ENCODE peak calls at places on chromosomes 4 and X, in eight cellular contexts. One of them, this sample, is unnamed.

GRCh38 chr4:90127223-90127705 is at the start of gene CCSER1:
- DNase-seq in activated T-helper 1 cell treated with anti-CD3 and anti-CD28 coated beads, Interleukin-2, amount 50 U/mL, for 16 hours: no peak
- DNase-seq in RWPE1: no peak
- DNase-seq in WTC11: peak
- DNase-seq in effector CD4-positive, alpha-beta T cell: no peak
- DNase-seq in effector memory CD8-positive, alpha-beta T cell: no peak
- DNase-seq in amniotic stem cell: no peak
- DNase-seq in stimulated activated CD4-positive, alpha-beta T cell treated with anti-CD3 and anti-CD28 coated beads, Interleukin-4, amount 100 ng/mL, for 4 hours: peak
- DNase-seq in this sample: peak

GRCh38 chrX:136147320-136147901 is at the start of gene FHL1:
- DNase-seq in activated T-helper 1 cell treated with anti-CD3 and anti-CD28 coated beads, Interleukin-2, amount 50 U/mL, for 16 hours: peak
- DNase-seq in RWPE1: peak
- DNase-seq in WTC11: peak
- DNase-seq in effector CD4-positive, alpha-beta T cell: peak
- DNase-seq in effector memory CD8-positive, alpha-beta T cell: peak
- DNase-seq in amniotic stem cell: no peak
- DNase-seq in stimulated activated CD4-positive, alpha-beta T cell treated with anti-CD3 and anti-CD28 coated beads, Interleukin-4, amount 100 ng/mL, for 4 hours: peak
- DNase-seq in this sample: no peak

GRCh38 chrX:17736478-17736855 is 826 bp upstream of the SCML1 start:
- DNase-seq in activated T-helper 1 cell treated with anti-CD3 and anti-CD28 coated beads, Interleukin-2, amount 50 U/mL, for 16 hours: no peak
- DNase-seq in RWPE1: no peak
- DNase-seq in WTC11: no peak
- DNase-seq in effector CD4-positive, alpha-beta T cell: no peak
- DNase-seq in effector memory CD8-positive, alpha-beta T cell: no peak
- DNase-seq in amniotic stem cell: no peak
- DNase-seq in stimulated activated CD4-positive, alpha-beta T cell treated with anti-CD3 and anti-CD28 coated beads, Interleukin-4, amount 100 ng/mL, for 4 hours: no peak
- DNase-seq in this sample: no peak

GRCh38 chr4:173413043-173413442 is 14.1 kb upstream of the SCRG1 start:
- DNase-seq in activated T-helper 1 cell treated with anti-CD3 and anti-CD28 coated beads, Interleukin-2, amount 50 U/mL, for 16 hours: no peak
- DNase-seq in RWPE1: no peak
- DNase-seq in WTC11: no peak
- DNase-seq in effector CD4-positive, alpha-beta T cell: no peak
- DNase-seq in effector memory CD8-positive, alpha-beta T cell: no peak
- DNase-seq in amniotic stem cell: no peak
- DNase-seq in stimulated activated CD4-positive, alpha-beta T cell treated with anti-CD3 and anti-CD28 coated beads, Interleukin-4, amount 100 ng/mL, for 4 hours: no peak
- DNase-seq in this sample: no peak

GRCh38 chr4:52588771-52589591 is 70.1 kb downstream of the USP46 start:
- DNase-seq in activated T-helper 1 cell treated with anti-CD3 and anti-CD28 coated beads, Interleukin-2, amount 50 U/mL, for 16 hours: no peak
- DNase-seq in RWPE1: peak
- DNase-seq in WTC11: no peak
- DNase-seq in effector CD4-positive, alpha-beta T cell: peak
- DNase-seq in effector memory CD8-positive, alpha-beta T cell: no peak
- DNase-seq in amniotic stem cell: no peak
- DNase-seq in stimulated activated CD4-positive, alpha-beta T cell treated with anti-CD3 and anti-CD28 coated beads, Interleukin-4, amount 100 ng/mL, for 4 hours: no peak
- DNase-seq in this sample: peak

GRCh38 chrX:2707334-2707760 is 16.3 kb downstream of the CD99 start:
- DNase-seq in activated T-helper 1 cell treated with anti-CD3 and anti-CD28 coated beads, Interleukin-2, amount 50 U/mL, for 16 hours: no peak
- DNase-seq in RWPE1: peak
- DNase-seq in WTC11: peak
- DNase-seq in effector CD4-positive, alpha-beta T cell: peak
- DNase-seq in effector memory CD8-positive, alpha-beta T cell: peak
- DNase-seq in amniotic stem cell: no peak
- DNase-seq in stimulated activated CD4-positive, alpha-beta T cell treated with anti-CD3 and anti-CD28 coated beads, Interleukin-4, amount 100 ng/mL, for 4 hours: peak
- DNase-seq in this sample: no peak

GRCh38 chr4:180153587-180153986 is 2089.6 kb upstream of the TENM3 start:
- DNase-seq in activated T-helper 1 cell treated with anti-CD3 and anti-CD28 coated beads, Interleukin-2, amount 50 U/mL, for 16 hours: no peak
- DNase-seq in RWPE1: no peak
- DNase-seq in WTC11: no peak
- DNase-seq in effector CD4-positive, alpha-beta T cell: no peak
- DNase-seq in effector memory CD8-positive, alpha-beta T cell: no peak
- DNase-seq in amniotic stem cell: no peak
- DNase-seq in stimulated activated CD4-positive, alpha-beta T cell treated with anti-CD3 and anti-CD28 coated beads, Interleukin-4, amount 100 ng/mL, for 4 hours: no peak
- DNase-seq in this sample: no peak

GRCh38 chr4:143091862-143092261 is 92.9 kb upstream of the USP38 start:
- DNase-seq in activated T-helper 1 cell treated with anti-CD3 and anti-CD28 coated beads, Interleukin-2, amount 50 U/mL, for 16 hours: no peak
- DNase-seq in RWPE1: no peak
- DNase-seq in WTC11: no peak
- DNase-seq in effector CD4-positive, alpha-beta T cell: no peak
- DNase-seq in effector memory CD8-positive, alpha-beta T cell: no peak
- DNase-seq in amniotic stem cell: no peak
- DNase-seq in stimulated activated CD4-positive, alpha-beta T cell treated with anti-CD3 and anti-CD28 coated beads, Interleukin-4, amount 100 ng/mL, for 4 hours: no peak
- DNase-seq in this sample: no peak

GRCh38 chrX:14922437-14922836 is 49.2 kb downstream of the MOSPD2 start:
- DNase-seq in activated T-helper 1 cell treated with anti-CD3 and anti-CD28 coated beads, Interleukin-2, amount 50 U/mL, for 16 hours: no peak
- DNase-seq in RWPE1: peak
- DNase-seq in WTC11: no peak
- DNase-seq in effector CD4-positive, alpha-beta T cell: no peak
- DNase-seq in effector memory CD8-positive, alpha-beta T cell: no peak
- DNase-seq in amniotic stem cell: peak
- DNase-seq in stimulated activated CD4-positive, alpha-beta T cell treated with anti-CD3 and anti-CD28 coated beads, Interleukin-4, amount 100 ng/mL, for 4 hours: no peak
- DNase-seq in this sample: no peak

GRCh38 chrX:10007604-10008003 is 40.4 kb downstream of the CLDN34 start:
- DNase-seq in activated T-helper 1 cell treated with anti-CD3 and anti-CD28 coated beads, Interleukin-2, amount 50 U/mL, for 16 hours: no peak
- DNase-seq in RWPE1: no peak
- DNase-seq in WTC11: no peak
- DNase-seq in effector CD4-positive, alpha-beta T cell: no peak
- DNase-seq in effector memory CD8-positive, alpha-beta T cell: no peak
- DNase-seq in amniotic stem cell: no peak
- DNase-seq in stimulated activated CD4-positive, alpha-beta T cell treated with anti-CD3 and anti-CD28 coated beads, Interleukin-4, amount 100 ng/mL, for 4 hours: no peak
- DNase-seq in this sample: no peak

GRCh38 chr4:11702886-11703555 is 274.3 kb upstream of the HS3ST1 start:
- DNase-seq in activated T-helper 1 cell treated with anti-CD3 and anti-CD28 coated beads, Interleukin-2, amount 50 U/mL, for 16 hours: no peak
- DNase-seq in RWPE1: no peak
- DNase-seq in WTC11: no peak
- DNase-seq in effector CD4-positive, alpha-beta T cell: no peak
- DNase-seq in effector memory CD8-positive, alpha-beta T cell: no peak
- DNase-seq in amniotic stem cell: no peak
- DNase-seq in stimulated activated CD4-positive, alpha-beta T cell treated with anti-CD3 and anti-CD28 coated beads, Interleukin-4, amount 100 ng/mL, for 4 hours: no peak
- DNase-seq in this sample: no peak

GRCh38 chr4:177667687-177668086 is 225.4 kb upstream of the AGA start:
- DNase-seq in activated T-helper 1 cell treated with anti-CD3 and anti-CD28 coated beads, Interleukin-2, amount 50 U/mL, for 16 hours: no peak
- DNase-seq in RWPE1: no peak
- DNase-seq in WTC11: no peak
- DNase-seq in effector CD4-positive, alpha-beta T cell: no peak
- DNase-seq in effector memory CD8-positive, alpha-beta T cell: no peak
- DNase-seq in amniotic stem cell: no peak
- DNase-seq in stimulated activated CD4-positive, alpha-beta T cell treated with anti-CD3 and anti-CD28 coated beads, Interleukin-4, amount 100 ng/mL, for 4 hours: no peak
- DNase-seq in this sample: no peak

GRCh38 chr4:3427134-3427476 is 14.7 kb upstream of the HGFAC start:
- DNase-seq in activated T-helper 1 cell treated with anti-CD3 and anti-CD28 coated beads, Interleukin-2, amount 50 U/mL, for 16 hours: no peak
- DNase-seq in RWPE1: no peak
- DNase-seq in WTC11: no peak
- DNase-seq in effector CD4-positive, alpha-beta T cell: no peak
- DNase-seq in effector memory CD8-positive, alpha-beta T cell: no peak
- DNase-seq in amniotic stem cell: no peak
- DNase-seq in stimulated activated CD4-positive, alpha-beta T cell treated with anti-CD3 and anti-CD28 coated beads, Interleukin-4, amount 100 ng/mL, for 4 hours: no peak
- DNase-seq in this sample: no peak

GRCh38 chr4:4461850-4462249 is 74.9 kb downstream of the NSG1 start:
- DNase-seq in activated T-helper 1 cell treated with anti-CD3 and anti-CD28 coated beads, Interleukin-2, amount 50 U/mL, for 16 hours: peak
- DNase-seq in RWPE1: no peak
- DNase-seq in WTC11: no peak
- DNase-seq in effector CD4-positive, alpha-beta T cell: peak
- DNase-seq in effector memory CD8-positive, alpha-beta T cell: peak
- DNase-seq in amniotic stem cell: no peak
- DNase-seq in stimulated activated CD4-positive, alpha-beta T cell treated with anti-CD3 and anti-CD28 coated beads, Interleukin-4, amount 100 ng/mL, for 4 hours: peak
- DNase-seq in this sample: no peak

GRCh38 chrX:72304877-72305276 is 837 bp downstream of the CITED1 start:
- DNase-seq in activated T-helper 1 cell treated with anti-CD3 and anti-CD28 coated beads, Interleukin-2, amount 50 U/mL, for 16 hours: no peak
- DNase-seq in RWPE1: no peak
- DNase-seq in WTC11: peak
- DNase-seq in effector CD4-positive, alpha-beta T cell: no peak
- DNase-seq in effector memory CD8-positive, alpha-beta T cell: no peak
- DNase-seq in amniotic stem cell: no peak
- DNase-seq in stimulated activated CD4-positive, alpha-beta T cell treated with anti-CD3 and anti-CD28 coated beads, Interleukin-4, amount 100 ng/mL, for 4 hours: no peak
- DNase-seq in this sample: no peak

GRCh38 chrX:119398974-119399771 is at the start of gene SLC25A43:
- DNase-seq in activated T-helper 1 cell treated with anti-CD3 and anti-CD28 coated beads, Interleukin-2, amount 50 U/mL, for 16 hours: peak
- DNase-seq in RWPE1: peak
- DNase-seq in WTC11: peak
- DNase-seq in effector CD4-positive, alpha-beta T cell: no peak
- DNase-seq in effector memory CD8-positive, alpha-beta T cell: peak
- DNase-seq in amniotic stem cell: peak
- DNase-seq in stimulated activated CD4-positive, alpha-beta T cell treated with anti-CD3 and anti-CD28 coated beads, Interleukin-4, amount 100 ng/mL, for 4 hours: peak
- DNase-seq in this sample: no peak

GRCh38 chrX:74421181-74422028 is at the start of gene SLC16A2:
- DNase-seq in activated T-helper 1 cell treated with anti-CD3 and anti-CD28 coated beads, Interleukin-2, amount 50 U/mL, for 16 hours: no peak
- DNase-seq in RWPE1: peak
- DNase-seq in WTC11: peak
- DNase-seq in effector CD4-positive, alpha-beta T cell: no peak
- DNase-seq in effector memory CD8-positive, alpha-beta T cell: peak
- DNase-seq in amniotic stem cell: peak
- DNase-seq in stimulated activated CD4-positive, alpha-beta T cell treated with anti-CD3 and anti-CD28 coated beads, Interleukin-4, amount 100 ng/mL, for 4 hours: peak
- DNase-seq in this sample: no peak

GRCh38 chr4:3520796-3521600 is 11.2 kb downstream of the LRPAP1 start:
- DNase-seq in activated T-helper 1 cell treated with anti-CD3 and anti-CD28 coated beads, Interleukin-2, amount 50 U/mL, for 16 hours: no peak
- DNase-seq in RWPE1: no peak
- DNase-seq in WTC11: peak
- DNase-seq in effector CD4-positive, alpha-beta T cell: no peak
- DNase-seq in effector memory CD8-positive, alpha-beta T cell: no peak
- DNase-seq in amniotic stem cell: no peak
- DNase-seq in stimulated activated CD4-positive, alpha-beta T cell treated with anti-CD3 and anti-CD28 coated beads, Interleukin-4, amount 100 ng/mL, for 4 hours: no peak
- DNase-seq in this sample: no peak

GRCh38 chr4:140861359-140862181 is 105.4 kb upstream of the TBC1D9 start:
- DNase-seq in activated T-helper 1 cell treated with anti-CD3 and anti-CD28 coated beads, Interleukin-2, amount 50 U/mL, for 16 hours: no peak
- DNase-seq in RWPE1: peak
- DNase-seq in WTC11: peak
- DNase-seq in effector CD4-positive, alpha-beta T cell: peak
- DNase-seq in effector memory CD8-positive, alpha-beta T cell: peak
- DNase-seq in amniotic stem cell: peak
- DNase-seq in stimulated activated CD4-positive, alpha-beta T cell treated with anti-CD3 and anti-CD28 coated beads, Interleukin-4, amount 100 ng/mL, for 4 hours: peak
- DNase-seq in this sample: peak

GRCh38 chr4:76354517-76355473 is 48.3 kb downstream of the STBD1 start:
- DNase-seq in activated T-helper 1 cell treated with anti-CD3 and anti-CD28 coated beads, Interleukin-2, amount 50 U/mL, for 16 hours: no peak
- DNase-seq in RWPE1: no peak
- DNase-seq in WTC11: no peak
- DNase-seq in effector CD4-positive, alpha-beta T cell: no peak
- DNase-seq in effector memory CD8-positive, alpha-beta T cell: peak
- DNase-seq in amniotic stem cell: no peak
- DNase-seq in stimulated activated CD4-positive, alpha-beta T cell treated with anti-CD3 and anti-CD28 coated beads, Interleukin-4, amount 100 ng/mL, for 4 hours: no peak
- DNase-seq in this sample: peak

GRCh38 chr4:119683518-119683917 is 54.9 kb upstream of the PDE5A start:
- DNase-seq in activated T-helper 1 cell treated with anti-CD3 and anti-CD28 coated beads, Interleukin-2, amount 50 U/mL, for 16 hours: no peak
- DNase-seq in RWPE1: no peak
- DNase-seq in WTC11: no peak
- DNase-seq in effector CD4-positive, alpha-beta T cell: no peak
- DNase-seq in effector memory CD8-positive, alpha-beta T cell: no peak
- DNase-seq in amniotic stem cell: peak
- DNase-seq in stimulated activated CD4-positive, alpha-beta T cell treated with anti-CD3 and anti-CD28 coated beads, Interleukin-4, amount 100 ng/mL, for 4 hours: no peak
- DNase-seq in this sample: no peak

GRCh38 chr4:48268956-48269860 is at the start of gene TEC:
- DNase-seq in activated T-helper 1 cell treated with anti-CD3 and anti-CD28 coated beads, Interleukin-2, amount 50 U/mL, for 16 hours: peak
- DNase-seq in RWPE1: peak
- DNase-seq in WTC11: peak
- DNase-seq in effector CD4-positive, alpha-beta T cell: no peak
- DNase-seq in effector memory CD8-positive, alpha-beta T cell: no peak
- DNase-seq in amniotic stem cell: no peak
- DNase-seq in stimulated activated CD4-positive, alpha-beta T cell treated with anti-CD3 and anti-CD28 coated beads, Interleukin-4, amount 100 ng/mL, for 4 hours: peak
- DNase-seq in this sample: peak

GRCh38 chr4:19982556-19982955 is 269.1 kb upstream of the SLIT2 start:
- DNase-seq in activated T-helper 1 cell treated with anti-CD3 and anti-CD28 coated beads, Interleukin-2, amount 50 U/mL, for 16 hours: no peak
- DNase-seq in RWPE1: peak
- DNase-seq in WTC11: no peak
- DNase-seq in effector CD4-positive, alpha-beta T cell: no peak
- DNase-seq in effector memory CD8-positive, alpha-beta T cell: no peak
- DNase-seq in amniotic stem cell: peak
- DNase-seq in stimulated activated CD4-positive, alpha-beta T cell treated with anti-CD3 and anti-CD28 coated beads, Interleukin-4, amount 100 ng/mL, for 4 hours: no peak
- DNase-seq in this sample: no peak